ENCODE peak calls at places on chromosome 14, in six cellular contexts. A is lung, U is ovary, Q is psoas muscle, T is fibroblast of lung, K is tibial nerve. R is an unnamed sample.

GRCh38 chr14:96629558-96630222 is 127.5 kb downstream of the PAPOLA start:
- DNase-seq in A (no peak), U (no peak), Q (no peak), T (no peak), K (no peak), R (no peak)

GRCh38 chr14:36068777-36069534 is 107.6 kb downstream of the PTCSC3 start:
- DNase-seq in A (no peak), U (no peak), Q (no peak), T (peak; percentile 26), K (no peak), R (peak; percentile 30)

GRCh38 chr14:104104006-104104901 is 18.8 kb downstream of the ASPG start:
- DNase-seq in A (no peak), U (peak; percentile 16), Q (peak; percentile 9), T (no peak), K (no peak), R (peak; percentile 23)

GRCh38 chr14:72605096-72605920 is 288.6 kb downstream of the DPF3 start:
- DNase-seq in A (no peak), U (no peak), Q (no peak), T (no peak), K (no peak), R (no peak)

GRCh38 chr14:90900712-90901111 is 84.5 kb upstream of the TTC7B start:
- DNase-seq in A (no peak), U (no peak), Q (no peak), T (peak; percentile 31), K (no peak), R (no peak)

GRCh38 chr14:68935761-68936209 is 43.3 kb downstream of the ACTN1 start:
- DNase-seq in A (no peak), U (no peak), Q (no peak), T (no peak), K (no peak), R (peak; percentile 31)

GRCh38 chr14:20387577-20387976 is 25.7 kb downstream of the TEP1 start:
- DNase-seq in A (no peak), U (no peak), Q (no peak), T (no peak), K (no peak), R (no peak)

GRCh38 chr14:55800443-55800842 is 220.4 kb downstream of the KTN1 start:
- DNase-seq in A (no peak), U (no peak), Q (no peak), T (no peak), K (no peak), R (no peak)

GRCh38 chr14:104877066-104877805 is 12.2 kb downstream of the CEP170B start:
- DNase-seq in A (no peak), U (no peak), Q (peak; percentile 12), T (no peak), K (no peak), R (no peak)

GRCh38 chr14:24179961-24180726 is 8.3 kb downstream of the REC8 start:
- DNase-seq in A (no peak), U (no peak), Q (no peak), T (peak; percentile 78), K (no peak), R (peak; percentile 26)

GRCh38 chr14:24843999-24844398 is 205.9 kb downstream of the STXBP6 start:
- DNase-seq in A (no peak), U (no peak), Q (no peak), T (no peak), K (no peak), R (no peak)

GRCh38 chr14:21965042-21965441 is 291.4 kb upstream of the OR4E1 start:
- DNase-seq in A (no peak), U (no peak), Q (no peak), T (no peak), K (no peak), R (no peak)

GRCh38 chr14:50763386-50764007 is 67.5 kb downstream of the NIN start:
- DNase-seq in A (no peak), U (no peak), Q (no peak), T (peak; percentile 95), K (no peak), R (no peak)

GRCh38 chr14:23209651-23210423 is 26.4 kb upstream of the SLC7A8 start:
- DNase-seq in A (no peak), U (no peak), Q (no peak), T (peak; percentile 70), K (no peak), R (no peak)

GRCh38 chr14:55005071-55005470 is 21.8 kb downstream of the WDHD1 start:
- DNase-seq in A (no peak), U (no peak), Q (no peak), T (no peak), K (no peak), R (no peak)

GRCh38 chr14:61526405-61527312 is 168.7 kb upstream of the HIF1A start:
- DNase-seq in A (peak; percentile 67), U (peak; percentile 22), Q (peak; percentile 67), T (no peak), K (no peak), R (peak; percentile 88)

GRCh38 chr14:71266994-71267636 is 359.9 kb downstream of the PCNX1 start:
- DNase-seq in A (no peak), U (no peak), Q (no peak), T (peak; percentile 19), K (no peak), R (no peak)

GRCh38 chr14:88765130-88765529 is 27.6 kb downstream of the EML5 start:
- DNase-seq in A (no peak), U (no peak), Q (no peak), T (peak; percentile 0), K (no peak), R (no peak)

GRCh38 chr14:24297190-24297964 is 2.2 kb downstream of the DHRS1 start:
- DNase-seq in A (no peak), U (no peak), Q (no peak), T (peak; percentile 20), K (no peak), R (no peak)

GRCh38 chr14:51504626-51505025 is 147.1 kb upstream of the FRMD6 start:
- DNase-seq in A (no peak), U (no peak), Q (no peak), T (no peak), K (no peak), R (no peak)

GRCh38 chr14:72965249-72965648 is 39.0 kb downstream of the DCAF4 start:
- DNase-seq in A (no peak), U (no peak), Q (no peak), T (peak; percentile 38), K (no peak), R (no peak)

GRCh38 chr14:90274808-90275454 is 18.6 kb downstream of the PSMC1 start:
- DNase-seq in A (no peak), U (no peak), Q (no peak), T (peak; percentile 37), K (no peak), R (no peak)

GRCh38 chr14:70011098-70011497 is 131.9 kb downstream of the SMOC1 start:
- DNase-seq in A (no peak), U (no peak), Q (no peak), T (no peak), K (no peak), R (no peak)

GRCh38 chr14:89427426-89428162 is 10.6 kb upstream of the FOXN3 start:
- DNase-seq in A (no peak), U (no peak), Q (no peak), T (peak; percentile 24), K (no peak), R (peak; percentile 32)

GRCh38 chr14:39316844-39317553 is 83.3 kb downstream of the MIA2 start:
- DNase-seq in A (no peak), U (no peak), Q (no peak), T (no peak), K (no peak), R (no peak)

GRCh38 chr14:87108726-87109125 is 884.3 kb downstream of the GALC start:
- DNase-seq in A (no peak), U (no peak), Q (no peak), T (peak; percentile 73), K (no peak), R (no peak)

GRCh38 chr14:75022655-75023054 is 19.9 kb downstream of the EIF2B2 start:
- DNase-seq in A (no peak), U (no peak), Q (peak; percentile 43), T (no peak), K (no peak), R (peak; percentile 71)
- TF ChIP-seq CTCF in A (no peak), U (no peak), Q (peak; percentile 51), T (peak; percentile 56), K (no peak), R (peak; percentile 10)

GRCh38 chr14:76918176-76918750 is 92.1 kb downstream of the LRRC74A start:
- DNase-seq in A (peak; percentile 74), U (peak; percentile 68), Q (peak; percentile 77), T (peak; percentile 94), K (peak; percentile 71), R (peak; percentile 86)
- H3K4me3 ChIP-seq in A (no peak overlapping the region), U (no peak overlapping the region), Q (peak overlapping the region; percentile 3), T (peak overlapping the region; percentile 5), K (peak overlapping the region; percentile 3), R (no peak overlapping the region)

GRCh38 chr14:106620368-106620767 is 1094.0 kb downstream of the TMEM121 start:
- DNase-seq in A (no peak), U (no peak), Q (no peak), T (no peak), K (no peak), R (no peak)
- H3K9me3 ChIP-seq in A (no peaks in the 10 kb centered on the region), U (no peaks in the 10 kb centered on the region), Q (no peaks in the 10 kb centered on the region), T (no peaks in the 10 kb centered on the region), K (no peaks in the 10 kb centered on the region), R (no peaks in the 10 kb centered on the region)

GRCh38 chr14:43539210-43539609 is 967.9 kb downstream of the FSCB start:
- DNase-seq in A (no peak), U (no peak), Q (no peak), T (peak; percentile 57), K (peak; percentile 29), R (no peak)
- TF ChIP-seq CTCF in A (no peak), U (peak; percentile 29), Q (peak; percentile 24), T (peak; percentile 53), K (peak; percentile 47), R (no peak)

DNA sequence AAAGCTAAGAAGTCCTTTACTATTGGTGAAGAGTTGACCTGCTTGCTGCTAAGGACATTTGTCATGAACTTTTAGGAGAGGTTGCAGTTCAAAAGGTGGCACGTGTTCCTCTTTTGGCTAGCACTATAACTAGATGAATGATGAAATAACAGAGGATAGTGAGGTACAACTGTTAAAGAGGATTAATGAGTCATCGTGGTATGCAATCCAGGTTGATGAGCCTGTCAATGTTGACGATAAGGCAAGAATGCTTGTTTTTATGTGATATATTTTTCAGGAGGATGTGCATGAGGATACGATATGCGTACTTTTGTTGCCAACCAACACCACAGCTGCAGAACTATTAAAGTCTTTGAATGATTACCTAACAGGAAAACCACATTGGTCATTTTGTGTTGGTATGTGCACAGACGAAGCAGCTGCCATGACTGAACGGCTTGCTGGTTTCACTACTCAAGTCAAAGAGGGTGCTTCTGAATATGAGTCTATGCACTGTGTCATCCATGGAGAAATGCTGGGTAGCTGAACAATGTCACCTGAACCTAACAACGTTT is 10.6 kb downstream of the CEP128 start:
- DNase-seq in A (no peak), U (no peak), Q (no peak), T (peak; percentile 69), K (no peak), R (no peak)
- H3K4me3 ChIP-seq in A (no peak overlapping the region), U (no peak overlapping the region), Q (no peak overlapping the region), T (no peak overlapping the region), K (no peak overlapping the region), R (no peak overlapping the region)

GRCh38 chr14:33402604-33403003 is 463.9 kb downstream of the NPAS3 start:
- DNase-seq in A (peak; percentile 59), U (no peak), Q (no peak), T (no peak), K (no peak), R (peak; percentile 9)
- H3K9me3 ChIP-seq in A (peaks cover 3% of the 10 kb centered on the region), U (no peaks in the 10 kb centered on the region), Q (no peaks in the 10 kb centered on the region), T (no peaks in the 10 kb centered on the region), K (no peaks in the 10 kb centered on the region), R (no peaks in the 10 kb centered on the region)

R was measured in thyroid gland.